ENCODE peak calls at places on chromosomes 11 and 22, in seven cellular contexts. R is A172, L is ureter, G is endodermal cell, Q is AG10803, Y is OCI-LY7, U is GDM1. Z is an unnamed sample.

GRCh38 chr11:119169272-119169719 is 771 bp downstream of the NLRX1 start:
- DNase-seq in Q (peak; percentile 39), L (peak; percentile 60), R (peak; percentile 9), U (peak; percentile 34), Y (peak; percentile 32), G (peak; percentile 92), Z (peak; percentile 84)

GRCh38 chr11:72079776-72080325 is 491 bp downstream of the NUMA1 start:
- DNase-seq in R (peak; percentile 33), Y (peak; percentile 14), Q (no peak), G (no peak), U (no peak), L (no peak), Z (no peak)

GRCh38 chr11:129189646-129190045 is 2.5 kb downstream of the ARHGAP32 start:
- DNase-seq in R (no peak), L (no peak), Q (no peak), Y (no peak), U (no peak), G (no peak), Z (no peak)

GRCh38 chr22:39999144-39999757 is 4.5 kb downstream of the FAM83F start:
- DNase-seq in L (no peak), Q (peak; percentile 24), R (no peak), U (no peak), G (no peak), Y (peak; percentile 20), Z (peak; percentile 41)

GRCh38 chr11:125414121-125414520 is 81.9 kb downstream of the FEZ1 start:
- DNase-seq in Y (no peak), R (no peak), U (no peak), Q (no peak), G (no peak), L (no peak), Z (no peak)

GRCh38 chr22:36862251-36863242 is 1.7 kb downstream of the NCF4 start:
- DNase-seq in R (no peak), Y (peak; percentile 66), U (peak; percentile 62), L (no peak), Q (no peak), G (no peak), Z (no peak)

GRCh38 chr11:122322369-122322768 is 206.4 kb upstream of the BLID start:
- DNase-seq in Y (no peak), L (no peak), Q (peak; percentile 96), R (no peak), G (no peak), U (no peak), Z (no peak)

GRCh38 chr11:68776442-68777235 is 25.3 kb upstream of the TESMIN start:
- DNase-seq in Q (no peak), G (no peak), Y (no peak), U (no peak), R (no peak), L (no peak), Z (no peak)

GRCh38 chr11:108483163-108483562 is 15.0 kb downstream of the POGLUT3 start:
- DNase-seq in G (no peak), L (no peak), Y (no peak), R (no peak), Q (no peak), U (no peak), Z (no peak)

GRCh38 chr11:15884792-15885540 is 471.4 kb downstream of the SOX6 start:
- DNase-seq in G (no peak), Y (no peak), Q (no peak), L (no peak), R (no peak), U (no peak), Z (no peak)

GRCh38 chr11:118410055-118410745 is 8.8 kb downstream of the ATP5MG start:
- DNase-seq in Q (no peak), G (no peak), Y (no peak), L (no peak), U (no peak), R (no peak), Z (no peak)

GRCh38 chr11:6733326-6734030 is 38.3 kb downstream of the OR2AG2 start:
- DNase-seq in G (no peak), Q (no peak), Y (no peak), L (no peak), R (no peak), U (no peak), Z (no peak)

GRCh38 chr11:26766996-26767395 is 45.1 kb upstream of the SLC5A12 start:
- DNase-seq in Q (peak; percentile 27), G (no peak), R (no peak), U (no peak), L (no peak), Y (no peak), Z (no peak)

GRCh38 chr11:61820174-61820573 is 3.4 kb upstream of the FADS1 start:
- DNase-seq in Y (no peak), L (no peak), U (no peak), G (no peak), Q (peak; percentile 28), R (peak; percentile 26), Z (no peak)

GRCh38 chr11:123704341-123704740 is 37.1 kb downstream of the ZNF202 start:
- DNase-seq in Y (no peak), R (no peak), L (no peak), G (no peak), Q (no peak), U (no peak), Z (no peak)

GRCh38 chr11:65159005-65159404 is 11.0 kb upstream of the SPDYC start:
- DNase-seq in G (no peak), L (no peak), Y (no peak), R (no peak), U (no peak), Q (no peak), Z (no peak)

GRCh38 chr11:17331669-17332068 is 19.9 kb upstream of the NCR3LG1 start:
- DNase-seq in R (no peak), Q (no peak), U (no peak), L (no peak), Y (no peak), G (no peak), Z (no peak)

GRCh38 chr11:122976734-122977454 is 4.7 kb downstream of the BSX start:
- DNase-seq in R (no peak), L (no peak), Y (no peak), U (no peak), Q (no peak), G (peak; percentile 87), Z (no peak)

GRCh38 chr22:22810471-22810870 is 77.1 kb upstream of the IGLL5 start:
- DNase-seq in Y (no peak), U (no peak), R (no peak), Q (no peak), G (no peak), L (no peak), Z (no peak)

GRCh38 chr11:34343153-34343552 is 14.7 kb downstream of the ABTB2 start:
- DNase-seq in U (no peak), G (no peak), R (peak; percentile 79), L (no peak), Y (no peak), Q (peak; percentile 96), Z (no peak)

GRCh38 chr22:16601437-16602223 is 9.0 kb upstream of the CCT8L2 start:
- DNase-seq in G (no peak), L (no peak), Y (no peak), R (no peak), U (no peak), Q (no peak), Z (no peak)

GRCh38 chr11:86174101-86175046 is 70.2 kb upstream of the EED start:
- DNase-seq in U (no peak), R (peak; percentile 98), G (peak; percentile 31), Y (no peak), Q (peak; percentile 99), L (peak; percentile 67), Z (peak; percentile 97)

GRCh38 chr11:70302086-70302752 is 31.7 kb downstream of the PPFIA1 start:
- DNase-seq in L (no peak), Y (no peak), U (no peak), R (no peak), Q (no peak), G (no peak), Z (no peak)

GRCh38 chr22:32545801-32546200 is 71.2 kb downstream of the FBXO7 start:
- DNase-seq in U (no peak), Y (no peak), Q (peak; percentile 37), G (no peak), R (no peak), L (no peak), Z (no peak)

GRCh38 chr11:33475999-33476398 is 218.8 kb downstream of the HIPK3 start:
- DNase-seq in U (no peak), R (peak; percentile 19), Y (peak; percentile 71), G (no peak), Q (peak; percentile 67), L (peak; percentile 77), Z (no peak)

GRCh38 chr11:12950681-12951080 is 58.4 kb upstream of the RASSF10 start:
- DNase-seq in L (no peak), R (no peak), U (no peak), G (no peak), Y (no peak), Q (peak; percentile 52), Z (no peak)

GRCh38 chr11:45133871-45134270 is 12.6 kb upstream of the PRDM11 start:
- DNase-seq in U (no peak), Y (no peak), L (no peak), Q (no peak), G (no peak), R (no peak), Z (no peak)

GRCh38 chr22:23236026-23236425 is 55.7 kb downstream of the BCR start:
- DNase-seq in R (no peak), U (no peak), Y (no peak), Q (no peak), L (no peak), G (no peak), Z (no peak)

GRCh38 chr11:94840209-94840608 is 72.1 kb downstream of the AMOTL1 start:
- DNase-seq in U (no peak), R (no peak), Q (peak; percentile 37), Y (no peak), G (no peak), L (no peak), Z (no peak)

GRCh38 chr22:49953680-49954344 is 6.8 kb upstream of the PIM3 start:
- DNase-seq in Q (no peak), U (no peak), Y (no peak), L (no peak), G (no peak), R (no peak), Z (no peak)

GRCh38 chr11:132334769-132335280 is 964.4 kb downstream of the NTM start:
- DNase-seq in U (no peak), R (no peak), G (no peak), Q (no peak), L (no peak), Y (no peak), Z (no peak)

GRCh38 chr11:60918251-60918940 is 4.4 kb downstream of the TMEM109 start:
- DNase-seq in U (no peak), Q (no peak), Y (no peak), R (no peak), L (no peak), G (peak; percentile 71), Z (no peak)

GRCh38 chr11:61037694-61038093 is 64.6 kb upstream of the CD5 start:
- DNase-seq in L (no peak), G (no peak), U (no peak), Q (no peak), Y (no peak), R (peak; percentile 6), Z (no peak)

GRCh38 chr22:22565991-22566390 is 6.9 kb upstream of the PRAME start:
- DNase-seq in L (no peak), R (no peak), Y (no peak), Q (no peak), U (no peak), G (no peak), Z (no peak)

GRCh38 chr22:50146440-50147228 is 23.9 kb upstream of the PANX2 start:
- DNase-seq in L (no peak), U (no peak), Y (no peak), G (no peak), R (no peak), Q (peak; percentile 72), Z (peak; percentile 68)

GRCh38 chr22:46064236-46064965 is 85.9 kb upstream of the PPARA start:
- DNase-seq in U (no peak), L (peak; percentile 39), G (peak; percentile 30), R (peak; percentile 35), Q (no peak), Y (no peak), Z (peak; percentile 73)

GRCh38 chr11:101169944-101170343 is 40.3 kb upstream of the PGR start:
- DNase-seq in Q (no peak), U (no peak), G (no peak), R (no peak), Y (no peak), L (no peak), Z (no peak)

GRCh38 chr22:30217698-30218565 is 28.6 kb downstream of the LIF start:
- DNase-seq in G (no peak), R (no peak), Q (peak; percentile 53), Y (no peak), U (no peak), L (no peak), Z (no peak)